ENCODE peak calls at places on chromosomes 12 and 14, in seven cellular contexts. J, Q, E, T, G, V and R are unnamed samples.

GRCh38 chr14:24079521-24080141 is 8.3 kb downstream of the CPNE6 start:
- DNase-seq in J (no peak), Q (no peak), E (peak; percentile 90), T (no peak), G (no peak), V (no peak), R (no peak)

GRCh38 chr14:89941830-89942377 is 12.6 kb downstream of the EFCAB11 start:
- DNase-seq in J (no peak), Q (no peak), E (no peak), T (no peak), G (no peak), V (no peak), R (no peak)

GRCh38 chr14:21924479-21924878 is 250.9 kb upstream of the OR4E1 start:
- DNase-seq in J (no peak), Q (no peak), E (peak; percentile 10), T (no peak), G (no peak), V (no peak), R (no peak)

GRCh38 chr14:106069786-106070185 is 543.4 kb downstream of the TMEM121 start:
- DNase-seq in J (no peak), Q (no peak), E (no peak), T (no peak), G (no peak), V (no peak), R (no peak)

GRCh38 chr14:90383731-90384542 is 12.9 kb upstream of the CALM1 start:
- DNase-seq in J (peak; percentile 80), Q (peak; percentile 72), E (peak; percentile 82), T (no peak), G (peak; percentile 71), V (peak; percentile 62), R (peak; percentile 71)

GRCh38 chr12:124278389-124279101 is 16.3 kb upstream of the RFLNA start:
- DNase-seq in J (no peak), Q (no peak), E (no peak), T (no peak), G (peak; percentile 47), V (no peak), R (peak; percentile 14)

GRCh38 chr12:8065991-8066594 is at the start of gene C3AR1:
- DNase-seq in J (no peak), Q (no peak), E (no peak), T (no peak), G (no peak), V (peak; percentile 61), R (peak; percentile 85)

GRCh38 chr14:69854598-69854997 is 24.6 kb upstream of the SMOC1 start:
- DNase-seq in J (no peak), Q (no peak), E (no peak), T (no peak), G (no peak), V (no peak), R (no peak)

GRCh38 chr12:53171725-53172329 is 8.7 kb upstream of the ZNF740 start:
- DNase-seq in J (no peak), Q (peak; percentile 82), E (no peak), T (no peak), G (no peak), V (no peak), R (no peak)

GRCh38 chr12:123896786-123897185 is 75.8 kb downstream of the CCDC92 start:
- DNase-seq in J (peak; percentile 78), Q (no peak), E (no peak), T (no peak), G (no peak), V (peak; percentile 82), R (no peak)

GRCh38 chr12:53485955-53486729 is 13.1 kb downstream of the MAP3K12 start:
- DNase-seq in J (no peak), Q (no peak), E (no peak), T (no peak), G (no peak), V (no peak), R (no peak)

GRCh38 chr14:21846227-21846885 is 172.7 kb upstream of the OR4E1 start:
- DNase-seq in J (no peak), Q (no peak), E (peak; percentile 65), T (no peak), G (peak; percentile 40), V (no peak), R (peak; percentile 20)

GRCh38 chr12:89472508-89472907 is 52.1 kb downstream of the GALNT4 start:
- DNase-seq in J (no peak), Q (no peak), E (no peak), T (no peak), G (no peak), V (peak; percentile 59), R (peak; percentile 29)

GRCh38 chr14:88129306-88130056 is 124.5 kb downstream of the GPR65 start:
- DNase-seq in J (no peak), Q (no peak), E (no peak), T (no peak), G (no peak), V (peak; percentile 7), R (peak; percentile 7)

GRCh38 chr12:108112815-108113556 is 16.1 kb upstream of the WSCD2 start:
- DNase-seq in J (no peak), Q (no peak), E (peak; percentile 63), T (no peak), G (no peak), V (no peak), R (no peak)

GRCh38 chr12:88578821-88579518 is 1.3 kb downstream of the KITLG start:
- DNase-seq in J (no peak), Q (no peak), E (peak; percentile 64), T (no peak), G (no peak), V (no peak), R (peak; percentile 20)

GRCh38 chr12:128820723-128821432 is 2.9 kb downstream of the SLC15A4 start:
- DNase-seq in J (peak; percentile 54), Q (peak; percentile 57), E (no peak), T (no peak), G (peak; percentile 44), V (no peak), R (peak; percentile 38)

GRCh38 chr12:71208053-71208685 is 50.4 kb upstream of the TSPAN8 start:
- DNase-seq in J (no peak), Q (no peak), E (peak; percentile 35), T (no peak), G (no peak), V (no peak), R (peak; percentile 12)

GRCh38 chr12:108729612-108730336 is 1.5 kb downstream of the CORO1C start:
- DNase-seq in J (no peak), Q (no peak), E (no peak), T (no peak), G (no peak), V (peak; percentile 62), R (peak; percentile 48)

GRCh38 chr12:85823436-85824179 is 12.6 kb downstream of the RASSF9 start:
- DNase-seq in J (no peak), Q (no peak), E (no peak), T (no peak), G (no peak), V (peak; percentile 35), R (peak; percentile 75)

GRCh38 chr14:102498005-102498677 is 11.4 kb downstream of the ANKRD9 start:
- DNase-seq in J (no peak), Q (no peak), E (peak; percentile 41), T (no peak), G (no peak), V (no peak), R (no peak)

DNA sequence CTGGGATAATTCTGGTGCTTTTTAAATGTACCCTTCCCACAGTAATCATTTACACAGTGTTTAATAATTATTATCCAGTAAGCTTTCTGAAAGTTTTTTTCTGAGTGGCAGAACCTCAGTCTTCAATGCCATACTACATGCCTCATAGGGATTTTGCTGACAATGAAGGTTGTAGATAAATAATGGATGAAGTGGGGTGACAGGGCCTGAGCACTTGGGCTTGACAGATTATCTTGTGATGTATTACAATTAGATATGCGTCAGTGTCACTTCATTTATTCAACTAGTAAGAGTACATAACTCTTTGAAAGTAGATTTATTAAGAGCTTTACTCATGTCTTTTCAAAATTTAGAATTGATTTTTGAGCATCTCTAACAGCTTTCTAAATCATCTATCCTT is 176.1 kb downstream of the PDZRN4 start:
- DNase-seq in J (no peak), Q (no peak), E (no peak), T (no peak), G (no peak), V (no peak), R (no peak)
- H3K4me3 ChIP-seq in J (no peak overlapping the region), Q (no peak overlapping the region), E (no peak overlapping the region), T (no peak overlapping the region), G (no peak overlapping the region), V (no peak overlapping the region), R (no peak overlapping the region)

DNA sequence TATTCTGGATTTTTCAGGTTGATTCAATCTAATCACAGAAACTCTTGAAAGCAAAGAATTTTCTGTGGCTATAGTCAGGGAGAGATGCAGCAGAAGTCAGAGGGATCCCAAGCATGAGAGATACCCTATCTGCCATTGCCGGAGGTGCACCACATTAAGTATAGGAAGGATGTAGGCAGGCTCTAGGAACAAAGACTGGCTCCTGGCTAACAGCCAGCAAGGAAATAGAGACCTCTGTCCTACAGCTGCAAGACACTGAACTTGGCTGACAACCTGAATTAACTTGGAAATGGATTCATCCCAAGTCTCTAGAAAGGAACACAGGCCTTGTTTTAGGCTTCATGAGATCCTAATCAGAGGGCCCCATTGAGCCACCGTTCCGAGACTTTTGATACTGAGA is 364.9 kb upstream of the FLRT2 start:
- DNase-seq in J (no peak), Q (peak; percentile 45), E (no peak), T (no peak), G (no peak), V (no peak), R (peak; percentile 3)
- TF ChIP-seq CTCF in J (no peak), Q (no peak), E (no peak), T (no peak), G (no peak), V (no peak), R (no peak)

GRCh38 chr14:75449703-75450102 is 21.9 kb downstream of the JDP2 start:
- DNase-seq in J (no peak), Q (no peak), E (no peak), T (no peak), G (no peak), V (no peak), R (no peak)

GRCh38 chr14:75450381-75451276 is 22.8 kb downstream of the JDP2 start:
- DNase-seq in J (peak; percentile 86), Q (peak; percentile 96), E (no peak), T (no peak), G (peak; percentile 90), V (no peak), R (peak; percentile 31)

GRCh38 chr14:75452900-75453816 is 25.3 kb downstream of the JDP2 start:
- DNase-seq in J (peak; percentile 89), Q (no peak), E (peak; percentile 90), T (no peak), G (no peak), V (peak; percentile 95), R (peak; percentile 97)

GRCh38 chr14:75453817-75454434 is 26.1 kb downstream of the JDP2 start:
- DNase-seq in J (no peak), Q (no peak), E (peak; percentile 33), T (no peak), G (no peak), V (no peak), R (no peak)

DNA sequence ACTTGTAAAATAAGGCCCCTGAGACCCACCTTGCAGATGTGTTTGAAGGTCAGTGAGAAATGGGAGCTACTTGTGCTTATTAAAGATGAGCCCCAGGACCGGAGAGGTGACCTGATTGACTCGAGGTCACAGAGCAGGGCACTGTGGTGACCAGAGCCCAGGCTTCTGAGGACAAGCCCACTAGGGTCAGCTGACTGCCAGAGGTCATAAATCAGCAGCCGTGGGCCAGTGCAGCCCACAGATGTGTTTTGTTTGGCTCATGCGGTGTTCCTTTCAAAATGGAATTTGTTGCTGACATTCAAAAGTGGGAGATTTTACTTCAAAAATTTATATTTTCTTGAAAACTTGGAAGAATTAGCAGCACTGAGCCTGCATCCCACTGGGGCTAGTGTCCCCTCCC is 24.5 kb downstream of the JDP2 start:
- DNase-seq in J (no peak), Q (peak; percentile 81), E (no peak), T (no peak), G (no peak), V (no peak), R (peak; percentile 56)
- H3K4me3 ChIP-seq in J (no peak overlapping the region), Q (no peak overlapping the region), E (no peak overlapping the region), T (no peak overlapping the region), G (no peak overlapping the region), V (no peak overlapping the region), R (no peak overlapping the region)

GRCh38 chr12:120225852-120226640 is 25.1 kb upstream of the RPLP0 start:
- DNase-seq in J (no peak), Q (no peak), E (no peak), T (no peak), G (peak; percentile 74), V (no peak), R (no peak)
- TF ChIP-seq CTCF in J (no peak), Q (no peak), E (no peak), T (no peak), G (no peak), V (no peak), R (peak; percentile 31)